ENCODE peak calls at places on chromosomes 7 and 10, in eight cellular contexts. Q is CD8-positive, alpha-beta T cell; N is transverse colon; G is ovary; M is endodermal cell; C is tibial artery; H is WERI-Rb-1; X is kidney. F is an unnamed sample.

GRCh38 chr7:22542669-22543068 is 42.7 kb upstream of the STEAP1B start:
- DNase-seq in X (no peak), H (no peak), G (no peak), N (no peak), Q (no peak), C (no peak), M (no peak), F (no peak)

GRCh38 chr10:46540412-46541016 is 15.9 kb downstream of the GPRIN2 start:
- DNase-seq in X (peak; percentile 67), H (no peak), C (peak; percentile 18), Q (no peak), G (no peak), M (peak; percentile 50), N (peak; percentile 15), F (no peak)

GRCh38 chr10:119541459-119542356 is 811 bp downstream of the RGS10 start:
- DNase-seq in M (peak; percentile 66), G (no peak), N (peak; percentile 28), Q (peak; percentile 50), C (no peak), H (no peak), X (peak; percentile 78), F (no peak)

GRCh38 chr7:2520131-2520807 is 695 bp downstream of the LFNG start:
- DNase-seq in Q (no peak), M (peak; percentile 77), N (peak; percentile 62), C (no peak), X (no peak), G (no peak), H (peak; percentile 64), F (no peak)

GRCh38 chr7:55555160-55555559 is 17.1 kb downstream of the VOPP1 start:
- DNase-seq in X (no peak), C (no peak), Q (no peak), G (no peak), H (no peak), N (no peak), M (no peak), F (no peak)

GRCh38 chr7:127809285-127809702 is 157.3 kb downstream of the SND1 start:
- DNase-seq in H (peak; percentile 86), N (no peak), M (no peak), X (no peak), G (no peak), C (no peak), Q (no peak), F (peak; percentile 30)

GRCh38 chr10:66916030-66916429 is 9.8 kb upstream of the LRRTM3 start:
- DNase-seq in X (no peak), H (no peak), C (no peak), M (no peak), Q (no peak), N (no peak), G (no peak), F (no peak)

GRCh38 chr7:8418627-8419245 is 14.7 kb upstream of the NXPH1 start:
- DNase-seq in N (peak; percentile 31), C (no peak), M (peak; percentile 75), G (no peak), X (no peak), Q (peak; percentile 53), H (peak; percentile 64), F (peak; percentile 4)

GRCh38 chr10:42933454-42934340 is 143.2 kb upstream of the RET start:
- DNase-seq in C (no peak), M (peak; percentile 83), Q (peak; percentile 63), H (no peak), N (peak; percentile 50), X (no peak), G (no peak), F (no peak)

GRCh38 chr10:70615784-70616511 is 13.4 kb upstream of the PRF1 start:
- DNase-seq in Q (no peak), G (no peak), C (no peak), H (no peak), M (no peak), N (no peak), X (no peak), F (no peak)

GRCh38 chr10:104659809-104660208 is 18.7 kb downstream of the SORCS3 start:
- DNase-seq in N (no peak), C (no peak), X (no peak), M (no peak), Q (no peak), G (no peak), H (no peak), F (no peak)

GRCh38 chr7:16422917-16423316 is 1.6 kb upstream of the CRPPA start:
- DNase-seq in Q (no peak), H (no peak), N (no peak), G (no peak), X (no peak), M (no peak), C (no peak), F (no peak)

DNA sequence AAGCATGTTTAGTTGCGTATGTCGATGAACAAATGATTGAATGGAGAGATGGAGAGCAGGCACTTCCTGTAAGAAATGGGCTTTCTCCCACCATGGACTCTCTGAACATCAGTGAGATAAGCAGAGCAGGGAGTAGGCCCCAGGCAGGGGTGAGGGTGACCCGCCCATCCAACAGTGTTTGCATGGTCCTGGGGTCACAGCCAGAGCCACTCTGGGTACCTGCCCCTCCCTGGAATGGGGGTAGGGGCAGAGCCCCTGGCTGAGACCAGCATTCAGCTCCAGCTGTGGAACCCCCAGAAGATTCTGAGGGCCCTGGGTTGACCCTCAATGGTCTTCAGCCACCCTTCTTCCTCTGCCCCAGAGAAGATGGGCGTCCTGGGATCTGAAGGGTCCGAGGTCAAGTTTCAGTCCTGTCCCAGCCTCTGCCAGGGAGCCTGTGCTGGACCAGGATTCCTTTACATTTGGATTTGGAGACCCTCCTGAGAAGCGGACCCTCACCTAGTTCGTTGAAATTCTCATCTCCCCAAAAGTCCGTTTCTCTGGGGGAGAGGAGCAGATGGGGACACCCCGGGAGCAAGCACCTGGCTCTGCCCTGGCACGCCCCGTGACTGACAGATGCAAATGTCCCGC is 2.4 kb upstream of the FGF8 start:
- DNase-seq in H (peak; percentile 43), N (no peak), G (no peak), Q (no peak), M (no peak), X (peak; percentile 72), C (no peak), F (no peak)
- H3K4me3 ChIP-seq in H (peak overlapping the region; percentile 40), N (peak overlapping the region; percentile 36), G (no peak overlapping the region), Q (no peak overlapping the region), M (no peak overlapping the region), X (no peak overlapping the region), C (no peak overlapping the region), F (no peak overlapping the region)

GRCh38 chr10:77085344-77085743 is 552.3 kb downstream of the KCNMA1 start:
- DNase-seq in H (no peak), C (no peak), M (no peak), Q (no peak), X (no peak), G (no peak), N (no peak), F (no peak)

GRCh38 chr10:77084431-77085144 is 553.0 kb downstream of the KCNMA1 start:
- DNase-seq in N (peak; percentile 20), H (no peak), C (no peak), G (peak; percentile 42), M (no peak), X (no peak), Q (no peak), F (no peak)

GRCh38 chr10:77081411-77082010 is 556.1 kb downstream of the KCNMA1 start:
- DNase-seq in N (no peak), G (no peak), M (peak; percentile 49), H (no peak), Q (no peak), C (no peak), X (no peak), F (no peak)

GRCh38 chr10:77080361-77081027 is 557.1 kb downstream of the KCNMA1 start:
- DNase-seq in M (peak; percentile 21), N (no peak), Q (no peak), H (no peak), G (no peak), C (no peak), X (no peak), F (no peak)

DNA sequence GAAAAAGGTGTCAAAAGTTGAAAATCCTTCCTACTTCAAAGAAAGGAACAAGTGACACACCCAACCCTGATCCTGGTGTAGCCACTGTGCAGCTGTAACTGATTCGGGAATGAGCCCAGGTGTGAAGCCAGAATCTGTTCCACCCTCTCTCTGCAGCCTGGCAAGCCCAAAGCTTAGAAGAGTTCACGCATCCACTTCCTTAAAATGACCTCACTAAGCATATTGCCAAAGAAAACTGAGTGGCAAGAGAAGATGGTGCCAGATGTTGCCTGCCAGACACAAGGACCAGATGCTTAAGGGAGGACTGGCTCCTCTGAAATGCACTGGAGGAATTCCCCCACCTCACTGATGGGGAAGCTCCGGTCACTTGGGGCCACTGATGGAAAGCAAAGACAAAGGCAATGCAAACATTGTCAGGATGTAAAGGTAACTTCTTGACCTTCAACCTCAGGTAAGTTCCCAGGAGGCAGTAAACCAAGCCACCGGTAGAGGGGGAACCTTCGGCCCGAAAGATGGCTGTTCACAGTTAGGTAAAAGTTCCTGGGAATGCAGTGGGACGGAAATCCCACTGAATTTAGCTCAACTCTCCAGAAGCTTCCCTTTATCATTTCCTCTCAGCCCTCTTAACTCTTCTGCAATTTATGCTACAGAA is 554.9 kb downstream of the KCNMA1 start:
- DNase-seq in C (no peak), Q (no peak), H (no peak), G (no peak), X (no peak), M (peak; percentile 92), N (no peak), F (no peak)
- TF ChIP-seq CTCF in C (no peak), Q (no peak), H (no peak), G (no peak), X (no peak), M (peak; percentile 87), N (no peak), F (no peak)

GRCh38 chr10:114857922-114858629 is 36.5 kb downstream of the FHIP2A start:
- DNase-seq in X (no peak), M (no peak), G (no peak), C (no peak), H (no peak), N (no peak), Q (no peak), F (no peak)
- H3K36me3 ChIP-seq in X (peaks cover 21% of the 10 kb centered on the region), M (peaks cover 78% of the 10 kb centered on the region), G (no peaks in the 10 kb centered on the region), C (peaks cover 65% of the 10 kb centered on the region), H (peaks cover 27% of the 10 kb centered on the region), N (peaks cover 44% of the 10 kb centered on the region), Q (peaks cover 17% of the 10 kb centered on the region), F (peaks cover 5% of the 10 kb centered on the region)

DNA sequence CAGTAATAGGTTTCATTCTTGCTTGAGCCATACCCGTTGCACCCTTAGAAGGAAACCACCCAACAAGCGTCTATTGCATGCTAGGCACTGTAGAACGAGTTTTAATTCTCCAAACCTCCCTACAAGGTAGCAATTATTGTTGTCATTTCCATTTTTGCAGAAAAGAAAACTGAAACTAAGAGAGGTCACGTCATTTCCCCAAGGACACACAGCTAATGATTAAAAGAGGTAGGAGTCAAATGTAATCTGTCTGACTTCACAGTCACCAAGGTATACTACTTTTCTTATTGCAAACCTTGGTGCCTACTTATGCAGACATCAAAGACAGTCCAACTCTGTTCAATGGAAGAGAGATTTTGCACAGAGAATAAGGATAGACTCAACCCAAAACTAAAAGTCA is 49.1 kb upstream of the C1QL3 start:
- DNase-seq in C (no peak), M (no peak), N (no peak), Q (no peak), X (no peak), G (no peak), H (no peak), F (no peak)
- H3K4me3 ChIP-seq in C (no peak overlapping the region), M (no peak overlapping the region), N (no peak overlapping the region), Q (no peak overlapping the region), X (peak overlapping the region; percentile 10), G (no peak overlapping the region), H (no peak overlapping the region), F (no peak overlapping the region)

GRCh38 chr10:3162533-3162932 is 10.0 kb downstream of the PITRM1 start:
- DNase-seq in M (peak; percentile 75), G (no peak), C (no peak), X (no peak), N (no peak), H (no peak), Q (no peak), F (no peak)
- TF ChIP-seq CTCF in M (peak; percentile 65), G (no peak), C (no peak), X (no peak), N (no peak), H (peak; percentile 10), Q (no peak), F (no peak)